ENCODE peak calls at places on chromosomes 7 and 10, in four cellular contexts. B is spleen, E is esophagus muscularis mucosa, K is transverse colon. F is an unnamed sample.

GRCh38 chr10:80555415-80555814 is 17.7 kb downstream of the SH2D4B start:
- DNase-seq in E (peak; percentile 82), K (no peak), B (no peak), F (no peak)

GRCh38 chr7:11060883-11061282 is 87.2 kb downstream of the PHF14 start:
- DNase-seq in E (no peak), K (no peak), B (no peak), F (no peak)

GRCh38 chr7:135745702-135746312 is 2.8 kb downstream of the FAM180A start:
- DNase-seq in K (peak; percentile 34), E (no peak), B (no peak), F (peak; percentile 90)

GRCh38 chr10:87700031-87700796 is 40.5 kb downstream of the PAPSS2 start:
- DNase-seq in B (no peak), K (no peak), E (no peak), F (no peak)

GRCh38 chr10:126109893-126110292 is 213.5 kb downstream of the FANK1 start:
- DNase-seq in E (no peak), B (no peak), K (no peak), F (no peak)

GRCh38 chr10:122500194-122500593 is 38.8 kb downstream of the HTRA1 start:
- DNase-seq in B (no peak), K (no peak), E (no peak), F (no peak)

GRCh38 chr10:121313119-121313858 is 285.0 kb downstream of the FGFR2 start:
- DNase-seq in E (no peak), B (no peak), K (no peak), F (no peak)

GRCh38 chr10:95741807-95742528 is 14.0 kb upstream of the ENTPD1 start:
- DNase-seq in K (peak; percentile 19), B (no peak), E (no peak), F (no peak)

GRCh38 chr7:112302566-112302965 is 96.1 kb downstream of the ZNF277 start:
- DNase-seq in B (no peak), E (no peak), K (no peak), F (no peak)

GRCh38 chr10:71845410-71846406 is 5.3 kb downstream of the PSAP start:
- DNase-seq in B (no peak), K (no peak), E (no peak), F (no peak)

GRCh38 chr7:149286811-149287400 is 24.9 kb downstream of the ZNF783 start:
- DNase-seq in B (no peak), E (no peak), K (no peak), F (no peak)

GRCh38 chr7:92835140-92835850 is 1.1 kb downstream of the CDK6 start:
- DNase-seq in E (no peak), B (peak; percentile 92), K (peak; percentile 75), F (peak; percentile 78)

GRCh38 chr7:1674161-1675035 is 4.3 kb downstream of the ELFN1 start:
- DNase-seq in B (no peak), K (no peak), E (no peak), F (peak; percentile 49)

GRCh38 chr10:102777696-102778530 is 34.2 kb downstream of the WBP1L start:
- DNase-seq in E (no peak), B (no peak), K (no peak), F (no peak)

GRCh38 chr10:80511984-80512634 is 25.6 kb upstream of the SH2D4B start:
- DNase-seq in E (no peak), B (peak; percentile 67), K (no peak), F (peak; percentile 61)

GRCh38 chr7:125934539-125934938 is 1004.9 kb upstream of the POT1 start:
- DNase-seq in K (no peak), E (no peak), B (no peak), F (no peak)

GRCh38 chr10:129233351-129234148 is 233.5 kb upstream of the MGMT start:
- DNase-seq in K (no peak), B (no peak), E (no peak), F (no peak)

GRCh38 chr7:73839743-73840714 is 2.3 kb downstream of the METTL27 start:
- DNase-seq in B (no peak), E (no peak), K (no peak), F (no peak)

GRCh38 chr10:45315508-45315907 is at the start of gene OR13A1:
- DNase-seq in E (no peak), B (no peak), K (no peak), F (no peak)

GRCh38 chr10:13046861-13047528 is 45.5 kb upstream of the CCDC3 start:
- DNase-seq in E (no peak), K (no peak), B (no peak), F (no peak)

GRCh38 chr7:94295805-94296204 is 98.9 kb upstream of the COL1A2 start:
- DNase-seq in B (no peak), E (no peak), K (no peak), F (no peak)

GRCh38 chr10:24821986-24822385 is 98.3 kb upstream of the ARHGAP21 start:
- DNase-seq in B (no peak), K (no peak), E (no peak), F (no peak)

GRCh38 chr7:159098424-159098786 is 46.3 kb downstream of the VIPR2 start:
- DNase-seq in E (no peak), K (peak; percentile 6), B (peak; percentile 54), F (no peak)

GRCh38 chr10:125060851-125061556 is 99.4 kb downstream of the CTBP2 start:
- DNase-seq in K (peak; percentile 89), B (peak; percentile 91), E (peak; percentile 95), F (peak; percentile 93)

GRCh38 chr10:102434251-102434913 is 2.0 kb upstream of the CUEDC2 start:
- DNase-seq in K (no peak), B (no peak), E (no peak), F (no peak)

GRCh38 chr10:69492746-69493462 is 41.6 kb downstream of the TSPAN15 start:
- DNase-seq in E (no peak), K (no peak), B (peak; percentile 64), F (peak; percentile 90)
- TF ChIP-seq POLR2A in E (no peak), K (no peak), B (no peak), F (no peak)

DNA sequence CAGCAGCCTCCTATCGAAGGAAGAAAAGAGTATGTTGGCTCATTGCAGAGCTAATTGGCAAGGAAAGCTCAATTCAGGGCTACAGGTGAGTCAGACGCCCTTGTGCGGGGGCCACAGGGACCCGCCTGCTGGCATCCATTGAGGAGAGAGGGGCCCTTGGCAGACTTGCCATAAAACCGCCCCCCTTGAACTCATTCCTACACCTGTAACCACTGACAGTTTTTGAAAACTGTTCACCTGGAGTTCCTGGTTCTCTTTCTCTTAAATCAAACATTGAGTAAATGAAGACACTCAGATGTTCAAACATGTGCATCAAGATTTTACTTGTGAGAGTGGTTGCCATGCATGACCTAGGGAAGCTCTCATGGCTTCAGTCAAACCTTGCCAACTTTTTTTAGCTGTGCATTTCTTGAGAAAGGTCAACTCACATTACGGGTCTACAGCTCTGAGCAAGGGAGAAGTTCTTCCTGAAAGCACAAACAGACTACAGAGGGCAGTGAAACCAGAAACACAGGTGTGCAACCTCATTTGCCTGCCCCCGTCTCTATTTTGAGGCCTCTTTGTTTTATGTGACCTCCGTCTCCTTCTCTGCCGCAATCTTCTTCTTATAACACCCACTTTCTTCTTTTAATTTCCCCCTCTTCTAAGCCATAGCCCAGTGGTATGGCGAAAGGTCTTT is 87.8 kb downstream of the TBXAS1 start:
- DNase-seq in E (no peak), B (no peak), K (peak; percentile 37), F (no peak)
- TF ChIP-seq POLR2A in E (no peak), B (no peak), K (no peak), F (no peak)

GRCh38 chr10:4981722-4982471 is 18.7 kb downstream of the AKR1C1 start:
- DNase-seq in E (no peak), B (no peak), K (peak; percentile 51), F (no peak)
- TF ChIP-seq POLR2A in E (no peak), B (no peak), K (no peak), F (no peak)

GRCh38 chr10:51063166-51063565 is 11.1 kb upstream of the PRKG1 start:
- DNase-seq in K (no peak), B (no peak), E (no peak), F (no peak)

GRCh38 chr10:51057925-51058324 is 16.4 kb upstream of the PRKG1 start:
- DNase-seq in E (no peak), K (no peak), B (no peak), F (no peak)

DNA sequence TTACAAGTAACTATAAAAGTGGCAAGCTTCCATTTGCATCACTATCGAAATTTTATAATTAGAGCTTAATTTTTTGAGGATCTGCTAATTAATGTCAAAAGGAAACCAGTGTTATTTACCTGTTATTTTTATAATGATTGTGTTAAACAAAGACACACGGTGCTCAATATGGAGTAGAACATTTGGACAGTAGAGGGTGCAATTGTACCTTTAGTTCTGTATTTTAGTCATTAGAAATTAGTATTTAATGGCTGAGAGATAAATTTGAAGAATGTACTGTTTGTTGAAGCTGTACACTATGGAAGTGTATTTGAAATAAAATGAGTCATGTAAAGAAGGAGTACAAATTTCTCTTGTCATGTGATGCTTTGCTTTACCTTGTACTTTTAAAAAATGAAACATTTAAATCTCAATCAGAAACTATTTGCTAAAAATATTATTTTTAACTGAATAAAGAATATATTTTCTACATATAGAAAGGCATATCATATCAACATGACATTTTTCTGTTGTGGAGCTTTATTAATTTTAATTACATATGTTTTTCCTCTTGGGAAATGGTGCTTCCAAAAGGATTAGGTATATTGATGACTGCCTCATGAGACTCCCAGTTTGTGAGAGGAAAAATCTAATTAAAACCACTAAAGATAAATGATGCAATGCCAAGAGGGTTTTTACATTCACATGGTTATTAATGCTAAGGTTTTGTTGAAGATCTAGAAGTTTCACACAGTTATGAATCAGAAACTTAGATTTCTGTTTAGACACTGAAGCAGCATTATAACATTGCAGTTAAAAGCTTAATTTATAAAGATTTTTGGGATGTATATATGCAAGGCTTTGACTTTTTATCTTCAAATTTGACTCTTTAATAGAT is 10.4 kb upstream of the PRKG1 start:
- DNase-seq in B (no peak), E (no peak), K (no peak), F (no peak)
- TF ChIP-seq POLR2A in B (no peak), E (no peak), K (no peak), F (no peak)

F was measured in sigmoid colon.